ENCODE peak calls at places on chromosome 16, in four cellular contexts. P is GM12878, E is transverse colon, N is body of pancreas. B is an unnamed sample.

GRCh38 chr16:3503513-3503912 is 2.7 kb downstream of the CLUAP1 start:
- DNase-seq in P (no peak), E (no peak), N (no peak), B (no peak)

GRCh38 chr16:49491736-49492089 is 118.1 kb downstream of the C16orf78 start:
- DNase-seq in P (no peak), E (peak; percentile 23), N (peak; percentile 13), B (no peak)

GRCh38 chr16:84144301-84144858 is 597 bp downstream of the HSDL1 start:
- DNase-seq in P (no peak), E (peak; percentile 33), N (peak; percentile 12), B (peak; percentile 61)

GRCh38 chr16:4378202-4378666 is 6.6 kb downstream of the VASN start:
- DNase-seq in P (no peak), E (no peak), N (no peak), B (no peak)

GRCh38 chr16:2835638-2836493 is 5.8 kb downstream of the ZG16B start:
- DNase-seq in P (no peak), E (peak; percentile 63), N (peak; percentile 82), B (no peak)

GRCh38 chr16:70254095-70254964 is 2.6 kb upstream of the EXOSC6 start:
- DNase-seq in P (no peak), E (no peak), N (no peak), B (no peak)

GRCh38 chr16:78437352-78437968 is 338.0 kb downstream of the WWOX start:
- DNase-seq in P (no peak), E (peak; percentile 15), N (peak; percentile 12), B (peak; percentile 29)

GRCh38 chr16:74034862-74035261 is 261.8 kb upstream of the PSMD7 start:
- DNase-seq in P (no peak), E (peak; percentile 11), N (no peak), B (peak; percentile 12)

GRCh38 chr16:22123146-22123545 is 30.8 kb downstream of the VWA3A start:
- DNase-seq in P (no peak), E (no peak), N (no peak), B (no peak)

GRCh38 chr16:87464691-87465300 is 28.0 kb downstream of the ZCCHC14 start:
- DNase-seq in P (no peak), E (peak; percentile 66), N (peak; percentile 80), B (peak; percentile 68)

GRCh38 chr16:31459722-31460581 is 651 bp downstream of the ARMC5 start:
- DNase-seq in P (peak; percentile 96), E (peak; percentile 100), N (peak; percentile 100), B (peak; percentile 99)

GRCh38 chr16:25834101-25834500 is 142.3 kb downstream of the HS3ST4 start:
- DNase-seq in P (no peak), E (no peak), N (no peak), B (no peak)

GRCh38 chr16:84174396-84174795 is 12.5 kb downstream of the TAF1C start:
- DNase-seq in P (no peak), E (no peak), N (no peak), B (no peak)

GRCh38 chr16:70711211-70711978 is 25.5 kb upstream of the MTSS2 start:
- DNase-seq in P (no peak), E (no peak), N (no peak), B (no peak)

GRCh38 chr16:71499775-71500364 is 10.7 kb upstream of the ZNF19 start:
- DNase-seq in P (peak; percentile 28), E (peak; percentile 26), N (peak; percentile 59), B (peak; percentile 90)

GRCh38 chr16:59964232-59964924 is 1230.3 kb upstream of the GOT2 start:
- DNase-seq in P (no peak), E (no peak), N (no peak), B (no peak)

GRCh38 chr16:11416228-11417001 is 71.2 kb downstream of the RMI2 start:
- DNase-seq in P (no peak), E (no peak), N (no peak), B (no peak)

GRCh38 chr16:54927125-54928015 is 3.3 kb upstream of the IRX5 start:
- DNase-seq in P (no peak), E (no peak), N (no peak), B (peak; percentile 65)

DNA sequence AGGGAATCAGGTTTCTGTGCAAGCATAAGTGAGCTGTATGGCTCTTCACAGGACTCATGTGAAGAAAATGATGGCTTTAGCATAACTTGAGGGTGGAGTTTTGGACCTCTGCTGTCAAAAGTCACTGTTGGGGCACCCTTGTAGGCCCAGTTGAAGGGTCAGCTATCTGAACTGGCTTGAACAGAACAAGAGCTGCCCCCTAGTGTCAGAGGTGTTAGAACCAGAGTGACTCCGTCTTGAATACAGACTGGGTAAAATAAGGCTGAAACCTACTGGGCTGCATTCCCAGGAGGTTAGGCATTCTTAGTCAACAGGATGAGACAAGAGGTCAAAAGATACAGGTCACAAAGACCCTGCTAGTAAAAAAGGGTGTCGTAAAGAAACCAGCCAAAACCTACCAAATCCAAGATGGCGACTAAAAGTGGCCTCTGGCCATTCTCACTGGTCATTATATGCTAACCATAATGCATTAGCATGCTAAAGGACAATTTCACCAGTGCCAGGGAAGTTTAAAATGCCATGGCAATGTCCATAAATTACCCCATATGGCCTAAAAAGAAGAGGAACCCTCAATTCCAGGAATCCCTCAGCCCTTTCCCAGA is 484.0 kb upstream of the ERCC4 start:
- DNase-seq in P (no peak), E (no peak), N (no peak), B (no peak)
- TF ChIP-seq POLR2A in P (no peak), E (no peak), N (no peak), B (no peak)

GRCh38 chr16:1530883-1531637 is 2.4 kb upstream of the TMEM204 start:
- DNase-seq in P (no peak), E (peak; percentile 32), N (peak; percentile 63), B (no peak)
- TF ChIP-seq POLR2A in P (no peak), E (peak; percentile 37), N (peak; percentile 3), B (no peak)

GRCh38 chr16:20735504-20735903 is 6.1 kb downstream of the THUMPD1 start:
- DNase-seq in P (no peak), E (no peak), N (no peak), B (peak; percentile 56)

GRCh38 chr16:20740007-20740883 is 1.4 kb downstream of the THUMPD1 start:
- DNase-seq in P (no peak), E (no peak), N (peak; percentile 18), B (peak; percentile 53)

GRCh38 chr16:20734056-20734455 is 7.6 kb downstream of the THUMPD1 start:
- DNase-seq in P (no peak), E (no peak), N (no peak), B (no peak)

GRCh38 chr16:20729141-20729540 is 12.5 kb downstream of the THUMPD1 start:
- DNase-seq in P (no peak), E (no peak), N (no peak), B (no peak)

GRCh38 chr16:20734782-20735181 is 6.8 kb downstream of the THUMPD1 start:
- DNase-seq in P (no peak), E (no peak), N (no peak), B (no peak)
- TF ChIP-seq POLR2A in P (no peak), E (no peak), N (no peak), B (no peak)

GRCh38 chr16:27398894-27399853 is 2.8 kb upstream of the IL21R start:
- DNase-seq in P (peak; percentile 89), E (no peak), N (peak; percentile 21), B (no peak)
- TF ChIP-seq POLR2A in P (no peak), E (no peak), N (no peak), B (no peak)

GRCh38 chr16:66696669-66697630 is at the start of gene CMTM4:
- DNase-seq in P (no peak), E (peak; percentile 90), N (peak; percentile 89), B (peak; percentile 90)
- TF ChIP-seq POLR2A in P (no peak), E (peak; percentile 65), N (no peak), B (no peak)

GRCh38 chr16:29809850-29810698 is 1.9 kb upstream of the PRRT2 start:
- DNase-seq in P (no peak), E (no peak), N (no peak), B (no peak)

GRCh38 chr16:29807426-29808218 is 1.3 kb downstream of the MAZ start:
- DNase-seq in P (no peak), E (peak; percentile 93), N (peak; percentile 87), B (peak; percentile 95)

GRCh38 chr16:29810699-29811169 is 1.3 kb upstream of the PRRT2 start:
- DNase-seq in P (no peak), E (no peak), N (no peak), B (no peak)

GRCh38 chr16:29808219-29808900 is 2.0 kb downstream of the MAZ start:
- DNase-seq in P (no peak), E (no peak), N (no peak), B (no peak)

DNA sequence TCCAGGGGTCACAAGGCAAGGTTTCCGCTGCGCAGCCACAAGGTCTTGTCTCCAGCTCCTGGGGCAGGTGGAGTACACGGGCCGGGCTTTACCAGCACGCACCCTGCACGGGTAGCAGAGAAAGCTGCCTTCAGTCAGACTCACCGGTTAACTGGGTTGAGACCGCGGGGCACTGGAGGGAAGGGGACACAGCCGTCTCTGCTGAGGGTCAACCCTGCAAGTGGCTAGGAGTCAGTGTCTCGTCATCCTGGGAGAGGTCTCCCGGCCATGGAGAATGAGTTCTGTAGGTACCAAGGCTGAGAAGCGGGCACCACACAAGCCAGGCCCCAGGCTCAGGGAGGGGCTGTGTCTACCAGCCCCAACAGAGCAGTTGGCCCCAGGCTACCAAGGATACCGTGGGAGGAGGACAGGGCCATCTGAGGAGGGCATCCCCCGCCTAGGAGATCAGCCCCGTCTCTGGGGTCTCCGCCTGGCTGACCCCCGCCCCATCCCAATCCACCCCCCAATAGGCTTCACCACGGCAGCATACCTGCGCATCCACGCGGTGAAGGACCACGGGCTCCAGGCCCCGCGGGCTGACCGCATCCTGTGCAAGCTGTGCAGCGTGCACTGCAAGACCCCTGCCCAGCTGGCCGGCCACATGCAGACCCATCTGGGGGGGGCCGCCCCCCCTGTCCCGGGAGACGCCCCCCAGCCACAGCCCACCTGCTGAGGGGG is 2.8 kb upstream of the PRRT2 start:
- DNase-seq in P (no peak), E (no peak), N (no peak), B (no peak)
- TF ChIP-seq POLR2A in P (peak; percentile 55), E (no peak), N (no peak), B (no peak)

GRCh38 chr16:82384017-82384416 is 214.0 kb upstream of the MPHOSPH6 start:
- DNase-seq in P (no peak), E (no peak), N (no peak), B (no peak)
- TF ChIP-seq POLR2A in P (no peak), E (no peak), N (no peak), B (no peak)

B was measured in erythroblast.